ENCODE peak calls at places on chromosomes 12 and 14, in four cellular contexts. N is fibroblast of mammary gland, U is uterus, E is left ventricle myocardium inferior. A is an unnamed sample.

GRCh38 chr12:50241178-50241577 is 42.1 kb downstream of the LIMA1 start:
- DNase-seq in N (no peak), U (no peak), E (no peak), A (no peak)

GRCh38 chr14:35365130-35366047 is 39.2 kb downstream of the NFKBIA start:
- DNase-seq in N (peak; percentile 93), U (peak; percentile 69), E (peak; percentile 38), A (peak; percentile 94)

GRCh38 chr14:103724116-103724515 is 8.5 kb downstream of the ZFYVE21 start:
- DNase-seq in N (peak; percentile 64), U (peak; percentile 74), E (peak; percentile 75), A (peak; percentile 94)

GRCh38 chr12:51028126-51028810 is 2.1 kb upstream of the SLC11A2 start:
- DNase-seq in N (peak; percentile 67), U (no peak), E (no peak), A (peak; percentile 29)

GRCh38 chr12:114473717-114474116 is 67.8 kb upstream of the TBX5 start:
- DNase-seq in N (no peak), U (no peak), E (no peak), A (no peak)

GRCh38 chr12:52029686-52030085 is 21.6 kb upstream of the NR4A1 start:
- DNase-seq in N (peak; percentile 39), U (no peak), E (no peak), A (no peak)

GRCh38 chr14:100271247-100271939 is 32.4 kb downstream of the YY1 start:
- DNase-seq in N (peak; percentile 25), U (no peak), E (no peak), A (no peak)

GRCh38 chr12:26636710-26637328 is 196.2 kb downstream of the ITPR2 start:
- DNase-seq in N (peak; percentile 75), U (no peak), E (no peak), A (no peak)

GRCh38 chr12:100458191-100458590 is 15.5 kb upstream of the NR1H4 start:
- DNase-seq in N (no peak), U (no peak), E (no peak), A (no peak)

GRCh38 chr12:14843425-14843887 is at the start of gene ART4:
- DNase-seq in N (no peak), U (no peak), E (peak; percentile 55), A (peak; percentile 41)

GRCh38 chr12:124278389-124279101 is 16.3 kb upstream of the RFLNA start:
- DNase-seq in N (no peak), U (peak; percentile 35), E (no peak), A (no peak)

GRCh38 chr12:56334490-56334793 is 642 bp upstream of the PAN2 start:
- DNase-seq in N (no peak), U (no peak), E (no peak), A (no peak)

GRCh38 chr14:105480807-105481801 is 5.6 kb upstream of the CRIP1 start:
- DNase-seq in N (peak; percentile 81), U (peak; percentile 94), E (peak; percentile 90), A (peak; percentile 90)

GRCh38 chr14:76769636-76770292 is 8.5 kb downstream of the VASH1 start:
- DNase-seq in N (no peak), U (peak; percentile 9), E (no peak), A (peak; percentile 61)

GRCh38 chr14:60179296-60179924 is 14.2 kb upstream of the DHRS7 start:
- DNase-seq in N (peak; percentile 53), U (no peak), E (no peak), A (no peak)

GRCh38 chr12:104282109-104282508 is 21.4 kb upstream of the EID3 start:
- DNase-seq in N (no peak), U (no peak), E (no peak), A (no peak)

GRCh38 chr12:133057446-133057845 is 20.1 kb downstream of the ZNF84 start:
- DNase-seq in N (peak; percentile 13), U (no peak), E (no peak), A (no peak)

GRCh38 chr14:51639668-51640316 is 11.9 kb upstream of the FRMD6 start:
- DNase-seq in N (no peak), U (no peak), E (no peak), A (no peak)

GRCh38 chr14:69574954-69575295 is 254 bp upstream of the CCDC177 start:
- DNase-seq in N (no peak), U (no peak), E (no peak), A (no peak)
- TF ChIP-seq CTCF in N (no peak), U (no peak), E (peak; percentile 33), A (no peak)

DNA sequence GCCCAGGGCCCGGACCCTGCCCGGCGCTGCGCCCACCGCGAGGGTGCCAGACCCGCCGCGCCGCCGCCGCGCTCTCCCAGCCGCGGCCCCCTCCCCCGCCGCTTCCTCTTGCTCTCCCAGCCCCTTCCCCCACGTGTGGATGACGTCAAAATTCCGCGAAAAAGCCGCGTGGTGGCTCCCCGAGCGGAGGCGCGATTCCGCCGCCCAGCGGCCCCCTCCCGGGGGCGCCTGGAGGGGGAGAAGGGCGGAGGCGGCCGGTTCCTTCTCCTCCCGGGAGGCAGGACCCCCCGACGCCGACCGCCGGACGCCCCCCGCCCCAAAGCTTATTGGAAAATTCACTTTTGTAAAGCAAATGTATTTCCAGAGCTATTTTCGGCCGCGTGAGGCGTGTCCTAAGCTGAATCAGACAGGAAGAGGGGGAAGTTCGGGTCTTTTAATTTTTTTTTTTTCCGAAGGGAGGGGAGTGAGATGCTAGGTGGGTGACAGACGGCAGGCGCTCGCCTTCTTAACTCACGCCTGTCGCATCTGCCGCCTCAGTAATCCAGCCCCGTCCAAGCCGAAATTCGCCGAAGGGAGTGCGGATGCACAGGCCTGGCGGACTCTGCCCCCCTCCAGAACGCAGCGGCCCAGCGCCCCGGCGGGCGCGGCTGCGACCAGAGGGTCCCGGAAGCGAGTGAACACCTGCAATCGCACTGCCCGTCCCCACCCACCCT is 4.1 kb upstream of the CCND2 start:
- DNase-seq in N (peak; percentile 50), U (peak; percentile 89), E (peak; percentile 86), A (peak; percentile 88)
- TF ChIP-seq CTCF in N (no peak), U (peak; percentile 29), E (peak; percentile 37), A (no peak)

GRCh38 chr14:74794947-74795346 is 31.8 kb downstream of the YLPM1 start:
- DNase-seq in N (no peak), U (no peak), E (no peak), A (no peak)

GRCh38 chr14:74792249-74793039 is 29.3 kb downstream of the YLPM1 start:
- DNase-seq in N (peak; percentile 15), U (no peak), E (no peak), A (no peak)

GRCh38 chr14:74793506-74794155 is 30.5 kb downstream of the YLPM1 start:
- DNase-seq in N (peak; percentile 36), U (no peak), E (no peak), A (no peak)
- TF ChIP-seq CTCF in N (peak; percentile 51), U (peak; percentile 23), E (peak; percentile 43), A (peak; percentile 39)

GRCh38 chr14:80202888-80203562 is 8.3 kb downstream of the DIO2 start:
- DNase-seq in N (peak; percentile 18), U (no peak), E (no peak), A (no peak)
- TF ChIP-seq CTCF in N (peak; percentile 51), U (no peak), E (no peak), A (no peak)

A was measured in tibial artery.